ENCODE peak calls at places on chromosome 9, in nine cellular contexts. One of them, this sample, is unnamed.

GRCh38 chr9:134679616-134680392 is 38.2 kb downstream of the COL5A1 start:
- DNase-seq in neuronal stem cell: no peak
- DNase-seq in K562: no peak
- DNase-seq in SK-N-SH: no peak
- DNase-seq in HCT116: no peak
- DNase-seq in neural progenitor cell: no peak
- DNase-seq in GM23248: no peak
- DNase-seq in PC-3: no peak
- DNase-seq in fibroblast of lung: no peak
- DNase-seq in this sample: no peak

GRCh38 chr9:16611001-16611400 is 259.5 kb downstream of the BNC2 start:
- DNase-seq in K562: no peak
- DNase-seq in neuronal stem cell: no peak
- DNase-seq in GM23248: peak; percentile 55
- DNase-seq in neural progenitor cell: no peak
- DNase-seq in HCT116: no peak
- DNase-seq in SK-N-SH: no peak
- DNase-seq in PC-3: no peak
- DNase-seq in fibroblast of lung: peak; percentile 37
- DNase-seq in this sample: no peak

GRCh38 chr9:69380811-69381210 is 55.8 kb downstream of the ENTREP1 start:
- DNase-seq in GM23248: peak; percentile 32
- DNase-seq in fibroblast of lung: no peak
- DNase-seq in HCT116: no peak
- DNase-seq in PC-3: peak; percentile 29
- DNase-seq in K562: no peak
- DNase-seq in SK-N-SH: no peak
- DNase-seq in neuronal stem cell: no peak
- DNase-seq in neural progenitor cell: no peak
- DNase-seq in this sample: no peak

GRCh38 chr9:38087934-38088925 is 19.2 kb upstream of the SHB start:
- DNase-seq in HCT116: peak; percentile 24
- DNase-seq in fibroblast of lung: peak; percentile 42
- DNase-seq in K562: peak; percentile 81
- DNase-seq in PC-3: peak; percentile 59
- DNase-seq in GM23248: peak; percentile 57
- DNase-seq in SK-N-SH: peak; percentile 84
- DNase-seq in neural progenitor cell: peak; percentile 78
- DNase-seq in neuronal stem cell: peak; percentile 63
- DNase-seq in this sample: peak; percentile 96

GRCh38 chr9:78865757-78866156 is 568.8 kb downstream of the PSAT1 start:
- DNase-seq in neuronal stem cell: no peak
- DNase-seq in GM23248: no peak
- DNase-seq in PC-3: no peak
- DNase-seq in fibroblast of lung: no peak
- DNase-seq in neural progenitor cell: no peak
- DNase-seq in HCT116: no peak
- DNase-seq in K562: no peak
- DNase-seq in SK-N-SH: no peak
- DNase-seq in this sample: no peak

GRCh38 chr9:69342769-69343168 is 17.8 kb downstream of the ENTREP1 start:
- DNase-seq in GM23248: no peak
- DNase-seq in fibroblast of lung: no peak
- DNase-seq in neuronal stem cell: no peak
- DNase-seq in PC-3: no peak
- DNase-seq in K562: no peak
- DNase-seq in HCT116: no peak
- DNase-seq in SK-N-SH: no peak
- DNase-seq in neural progenitor cell: no peak
- DNase-seq in this sample: no peak

GRCh38 chr9:83596899-83597504 is 25.9 kb upstream of the IDNK start:
- DNase-seq in neuronal stem cell: peak; percentile 66
- DNase-seq in HCT116: peak; percentile 27
- DNase-seq in fibroblast of lung: peak; percentile 23
- DNase-seq in PC-3: peak; percentile 43
- DNase-seq in GM23248: peak; percentile 38
- DNase-seq in neural progenitor cell: peak; percentile 76
- DNase-seq in K562: peak; percentile 60
- DNase-seq in SK-N-SH: peak; percentile 54
- DNase-seq in this sample: peak; percentile 89

GRCh38 chr9:85536076-85536475 is 205.7 kb downstream of the AGTPBP1 start:
- DNase-seq in neural progenitor cell: no peak
- DNase-seq in SK-N-SH: no peak
- DNase-seq in HCT116: no peak
- DNase-seq in neuronal stem cell: no peak
- DNase-seq in GM23248: peak; percentile 85
- DNase-seq in fibroblast of lung: peak; percentile 66
- DNase-seq in K562: no peak
- DNase-seq in PC-3: peak; percentile 39
- DNase-seq in this sample: no peak

GRCh38 chr9:13412323-13412722 is 132.8 kb upstream of the MPDZ start:
- DNase-seq in PC-3: no peak
- DNase-seq in K562: no peak
- DNase-seq in neuronal stem cell: no peak
- DNase-seq in neural progenitor cell: no peak
- DNase-seq in GM23248: peak; percentile 15
- DNase-seq in HCT116: no peak
- DNase-seq in fibroblast of lung: no peak
- DNase-seq in SK-N-SH: no peak
- DNase-seq in this sample: no peak

DNA sequence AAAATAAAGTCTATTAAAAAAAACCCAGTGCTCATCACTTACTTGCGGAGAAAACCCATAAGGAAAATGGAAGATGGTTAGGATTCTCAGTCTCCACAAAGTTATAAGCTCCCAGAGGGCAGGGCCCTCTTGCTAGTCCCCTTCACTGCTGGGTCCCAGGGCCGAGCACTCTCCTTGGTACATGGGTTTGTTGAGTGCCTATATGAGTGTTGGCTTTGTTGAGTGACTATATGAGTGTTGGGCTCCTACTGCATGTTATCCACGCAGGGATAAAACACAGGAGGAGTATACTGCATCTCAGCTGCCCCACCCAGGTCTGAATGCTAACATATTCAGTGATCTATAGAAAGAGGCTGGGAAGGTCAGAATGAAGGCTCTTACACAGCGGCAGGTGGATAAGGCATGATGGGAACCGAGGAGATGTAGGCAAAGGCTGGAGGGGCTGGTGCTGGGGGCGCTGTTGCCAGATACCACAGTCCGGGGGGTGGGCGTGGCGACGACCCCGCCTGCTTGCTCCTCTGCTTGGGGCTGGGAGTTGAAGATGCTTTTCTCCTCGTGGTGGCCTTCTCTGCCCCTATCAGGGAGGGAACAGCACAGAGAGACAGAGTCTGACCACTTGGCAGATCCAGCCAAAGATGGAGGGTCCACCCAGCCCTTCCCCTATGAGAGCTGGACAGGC is 11.6 kb downstream of the ORM2 start:
- DNase-seq in GM23248: no peak
- DNase-seq in SK-N-SH: no peak
- DNase-seq in neuronal stem cell: no peak
- DNase-seq in HCT116: no peak
- DNase-seq in fibroblast of lung: no peak
- DNase-seq in neural progenitor cell: no peak
- DNase-seq in K562: no peak
- DNase-seq in PC-3: no peak
- DNase-seq in this sample: no peak
- H3K9ac ChIP-seq in GM23248: no peak overlapping the region
- H3K9ac ChIP-seq in SK-N-SH: no peak overlapping the region
- H3K9ac ChIP-seq in neuronal stem cell: no peak overlapping the region
- H3K9ac ChIP-seq in HCT116: no peak overlapping the region
- H3K9ac ChIP-seq in fibroblast of lung: no peak overlapping the region
- H3K9ac ChIP-seq in neural progenitor cell: no peak overlapping the region
- H3K9ac ChIP-seq in K562: no peak overlapping the region
- H3K9ac ChIP-seq in PC-3: no peak overlapping the region
- H3K9ac ChIP-seq in this sample: no peak overlapping the region

GRCh38 chr9:120890415-120891254 is 13.6 kb upstream of the PHF19 start:
- DNase-seq in K562: peak; percentile 38
- DNase-seq in PC-3: no peak
- DNase-seq in neural progenitor cell: no peak
- DNase-seq in fibroblast of lung: peak; percentile 40
- DNase-seq in HCT116: no peak
- DNase-seq in neuronal stem cell: no peak
- DNase-seq in SK-N-SH: no peak
- DNase-seq in GM23248: no peak
- DNase-seq in this sample: no peak

GRCh38 chr9:120892748-120893584 is 16.0 kb upstream of the PHF19 start:
- DNase-seq in neuronal stem cell: no peak
- DNase-seq in SK-N-SH: no peak
- DNase-seq in GM23248: peak; percentile 66
- DNase-seq in K562: peak; percentile 24
- DNase-seq in neural progenitor cell: no peak
- DNase-seq in PC-3: peak; percentile 85
- DNase-seq in HCT116: no peak
- DNase-seq in fibroblast of lung: peak; percentile 75
- DNase-seq in this sample: no peak

GRCh38 chr9:120892177-120892747 is 15.3 kb upstream of the PHF19 start:
- DNase-seq in neural progenitor cell: no peak
- DNase-seq in SK-N-SH: no peak
- DNase-seq in fibroblast of lung: no peak
- DNase-seq in HCT116: no peak
- DNase-seq in neuronal stem cell: no peak
- DNase-seq in K562: peak; percentile 19
- DNase-seq in GM23248: no peak
- DNase-seq in PC-3: no peak
- DNase-seq in this sample: no peak

GRCh38 chr9:120889606-120890396 is 12.8 kb upstream of the PHF19 start:
- DNase-seq in HCT116: no peak
- DNase-seq in neuronal stem cell: no peak
- DNase-seq in neural progenitor cell: no peak
- DNase-seq in GM23248: no peak
- DNase-seq in K562: no peak
- DNase-seq in fibroblast of lung: no peak
- DNase-seq in SK-N-SH: no peak
- DNase-seq in PC-3: no peak
- DNase-seq in this sample: no peak

GRCh38 chr9:120891255-120891954 is 14.4 kb upstream of the PHF19 start:
- DNase-seq in neuronal stem cell: no peak
- DNase-seq in HCT116: no peak
- DNase-seq in SK-N-SH: no peak
- DNase-seq in fibroblast of lung: peak; percentile 32
- DNase-seq in neural progenitor cell: no peak
- DNase-seq in PC-3: no peak
- DNase-seq in GM23248: no peak
- DNase-seq in K562: peak; percentile 66
- DNase-seq in this sample: no peak
- H3K27ac ChIP-seq in neuronal stem cell: no peak overlapping the region
- H3K27ac ChIP-seq in HCT116: no peak overlapping the region
- H3K27ac ChIP-seq in SK-N-SH: no peak overlapping the region
- H3K27ac ChIP-seq in fibroblast of lung: no peak overlapping the region
- H3K27ac ChIP-seq in neural progenitor cell: no peak overlapping the region
- H3K27ac ChIP-seq in PC-3: no peak overlapping the region
- H3K27ac ChIP-seq in GM23248: no peak overlapping the region
- H3K27ac ChIP-seq in K562: no peak overlapping the region
- H3K27ac ChIP-seq in this sample: no peak overlapping the region

DNA sequence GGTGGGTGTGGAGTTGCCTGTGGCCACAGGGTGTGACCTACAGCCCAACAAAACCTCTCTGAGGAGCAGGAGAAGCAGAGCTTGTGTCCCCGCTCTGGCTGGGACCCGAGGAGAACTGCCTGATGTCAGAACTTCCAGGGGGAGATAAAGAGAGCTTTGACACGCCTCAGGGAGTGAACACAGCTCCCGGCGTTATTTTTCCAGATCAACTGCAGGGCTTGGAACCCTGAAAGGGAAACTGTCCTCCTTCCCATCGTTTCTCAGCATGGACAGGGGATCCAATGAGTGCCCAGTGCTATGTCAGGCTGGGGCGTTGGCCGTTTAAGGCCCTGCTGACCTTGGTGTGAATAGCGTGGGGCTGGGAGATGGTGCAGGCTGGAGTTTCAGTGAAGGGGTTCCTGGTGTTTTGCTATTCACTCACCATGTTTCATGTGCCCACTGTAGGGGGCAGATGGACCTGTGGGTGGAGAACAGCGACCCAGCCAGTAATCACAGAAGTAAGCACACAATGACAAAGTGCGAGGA is 22.0 kb downstream of the GADD45G start:
- DNase-seq in fibroblast of lung: no peak
- DNase-seq in HCT116: no peak
- DNase-seq in GM23248: no peak
- DNase-seq in PC-3: no peak
- DNase-seq in K562: no peak
- DNase-seq in SK-N-SH: no peak
- DNase-seq in neuronal stem cell: no peak
- DNase-seq in neural progenitor cell: no peak
- DNase-seq in this sample: no peak
- H3K9ac ChIP-seq in fibroblast of lung: no peak overlapping the region
- H3K9ac ChIP-seq in HCT116: no peak overlapping the region
- H3K9ac ChIP-seq in GM23248: no peak overlapping the region
- H3K9ac ChIP-seq in PC-3: no peak overlapping the region
- H3K9ac ChIP-seq in K562: no peak overlapping the region
- H3K9ac ChIP-seq in SK-N-SH: no peak overlapping the region
- H3K9ac ChIP-seq in neuronal stem cell: peak overlapping the region; percentile 8
- H3K9ac ChIP-seq in neural progenitor cell: no peak overlapping the region
- H3K9ac ChIP-seq in this sample: no peak overlapping the region

GRCh38 chr9:117679425-117679824 is 24.8 kb upstream of the TLR4 start:
- DNase-seq in neuronal stem cell: no peak
- DNase-seq in K562: no peak
- DNase-seq in GM23248: no peak
- DNase-seq in PC-3: no peak
- DNase-seq in neural progenitor cell: no peak
- DNase-seq in HCT116: no peak
- DNase-seq in SK-N-SH: no peak
- DNase-seq in fibroblast of lung: no peak
- DNase-seq in this sample: no peak

GRCh38 chr9:117682955-117683710 is 21.1 kb upstream of the TLR4 start:
- DNase-seq in neural progenitor cell: no peak
- DNase-seq in PC-3: no peak
- DNase-seq in SK-N-SH: no peak
- DNase-seq in HCT116: no peak
- DNase-seq in neuronal stem cell: no peak
- DNase-seq in GM23248: peak; percentile 84
- DNase-seq in K562: no peak
- DNase-seq in fibroblast of lung: no peak
- DNase-seq in this sample: no peak

GRCh38 chr9:117678882-117679281 is 25.3 kb upstream of the TLR4 start:
- DNase-seq in K562: no peak
- DNase-seq in PC-3: no peak
- DNase-seq in GM23248: peak; percentile 20
- DNase-seq in fibroblast of lung: no peak
- DNase-seq in neuronal stem cell: no peak
- DNase-seq in neural progenitor cell: no peak
- DNase-seq in HCT116: no peak
- DNase-seq in SK-N-SH: no peak
- DNase-seq in this sample: no peak

GRCh38 chr9:117677578-117677977 is 26.6 kb upstream of the TLR4 start:
- DNase-seq in HCT116: no peak
- DNase-seq in PC-3: no peak
- DNase-seq in GM23248: no peak
- DNase-seq in neural progenitor cell: no peak
- DNase-seq in SK-N-SH: no peak
- DNase-seq in fibroblast of lung: no peak
- DNase-seq in K562: no peak
- DNase-seq in neuronal stem cell: no peak
- DNase-seq in this sample: no peak

DNA sequence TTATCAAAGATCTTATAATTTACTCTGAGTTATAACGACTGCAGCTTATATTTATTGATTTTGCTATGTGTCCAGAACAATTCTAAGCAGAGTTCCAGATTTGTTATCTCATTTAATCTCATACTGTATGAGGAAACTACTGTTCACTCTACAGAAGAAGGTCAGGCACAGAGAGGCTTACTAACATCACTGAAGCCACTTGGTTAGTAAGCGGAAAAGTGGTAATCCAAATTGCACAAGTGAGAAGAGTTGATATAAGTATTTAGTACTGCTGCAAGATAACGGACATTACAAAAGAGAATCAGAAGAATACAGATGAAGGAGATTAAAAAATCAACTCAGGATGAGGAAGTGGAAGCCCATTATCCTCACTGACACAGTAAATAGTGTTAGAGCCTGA is 22.4 kb upstream of the TLR4 start:
- DNase-seq in neural progenitor cell: no peak
- DNase-seq in PC-3: no peak
- DNase-seq in fibroblast of lung: no peak
- DNase-seq in SK-N-SH: no peak
- DNase-seq in GM23248: no peak
- DNase-seq in HCT116: no peak
- DNase-seq in neuronal stem cell: no peak
- DNase-seq in K562: no peak
- DNase-seq in this sample: no peak
- H3K27ac ChIP-seq in neural progenitor cell: no peak overlapping the region
- H3K27ac ChIP-seq in PC-3: no peak overlapping the region
- H3K27ac ChIP-seq in fibroblast of lung: no peak overlapping the region
- H3K27ac ChIP-seq in SK-N-SH: no peak overlapping the region
- H3K27ac ChIP-seq in GM23248: no peak overlapping the region
- H3K27ac ChIP-seq in HCT116: no peak overlapping the region
- H3K27ac ChIP-seq in neuronal stem cell: no peak overlapping the region
- H3K27ac ChIP-seq in K562: no peak overlapping the region
- H3K27ac ChIP-seq in this sample: no peak overlapping the region

This sample was measured in endodermal cell.